ENCODE peak calls at places on chromosome 20, in five cellular contexts. W, C, M, Q and D are unnamed samples.

GRCh38 chr20:60565093-60565492 is 606.9 kb downstream of the CDH26 start:
- DNase-seq in W (no peak), C (no peak), M (no peak), Q (no peak), D (no peak)

GRCh38 chr20:17226410-17227198 is at the start of gene PCSK2:
- DNase-seq in W (peak; percentile 60), C (peak; percentile 57), M (peak; percentile 90), Q (peak; percentile 88), D (peak; percentile 27)

GRCh38 chr20:9161308-9161707 is 92.4 kb downstream of the PLCB4 start:
- DNase-seq in W (no peak), C (no peak), M (no peak), Q (no peak), D (no peak)

GRCh38 chr20:63635431-63636141 is 8.7 kb upstream of the GMEB2 start:
- DNase-seq in W (no peak), C (no peak), M (no peak), Q (no peak), D (no peak)

GRCh38 chr20:17971571-17972013 is 2.8 kb downstream of the MGME1 start:
- DNase-seq in W (peak; percentile 56), C (peak; percentile 57), M (no peak), Q (no peak), D (no peak)

GRCh38 chr20:61814244-61814643 is 251.4 kb downstream of the TAF4 start:
- DNase-seq in W (no peak), C (no peak), M (no peak), Q (no peak), D (no peak)

GRCh38 chr20:42688576-42688975 is 501.1 kb downstream of the PTPRT start:
- DNase-seq in W (no peak), C (no peak), M (peak; percentile 33), Q (peak; percentile 57), D (no peak)

GRCh38 chr20:22700387-22700786 is 116.0 kb upstream of the FOXA2 start:
- DNase-seq in W (no peak), C (no peak), M (no peak), Q (no peak), D (no peak)

DNA sequence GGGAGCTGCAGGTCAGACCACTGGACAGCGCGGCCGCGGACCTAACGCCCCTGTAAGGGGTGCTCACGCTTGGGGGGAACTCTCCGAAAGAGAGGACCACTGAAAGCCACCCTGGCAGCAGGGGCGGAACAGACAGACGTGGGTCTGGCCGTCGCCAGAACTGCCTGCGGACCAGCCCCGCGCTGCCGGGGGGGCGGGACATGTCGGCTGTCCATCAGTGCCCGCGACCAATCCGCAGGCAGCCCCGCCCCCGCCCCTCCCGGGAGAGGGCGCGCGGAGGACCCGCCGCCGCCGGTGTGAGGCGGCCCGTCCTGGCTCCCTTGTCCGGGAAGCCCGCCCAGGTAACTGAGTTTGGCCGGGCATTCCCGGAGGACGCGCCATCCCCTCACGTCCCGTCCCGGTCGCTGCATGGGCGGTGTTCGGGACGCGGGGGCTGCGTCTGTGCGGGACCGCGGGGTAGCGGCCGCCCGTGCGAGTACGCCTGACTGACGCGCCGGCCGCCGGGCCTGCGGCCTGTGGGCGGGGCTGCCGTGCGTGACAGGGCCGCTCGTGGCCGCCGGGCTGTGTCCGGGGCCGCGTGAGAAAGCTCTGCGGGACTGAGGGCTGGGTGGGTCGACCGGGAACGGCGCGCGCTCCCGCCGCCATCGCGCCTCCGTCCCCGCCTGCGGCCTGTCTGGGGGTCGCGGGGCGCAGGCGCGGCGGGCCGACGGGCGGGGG is 490 bp upstream of the PLCG1 start:
- DNase-seq in W (peak; percentile 86), C (peak; percentile 67), M (peak; percentile 85), Q (peak; percentile 94), D (peak; percentile 67)
- H2BK120ac ChIP-seq in W (peak overlapping the region; percentile 89), C (peak overlapping the region; percentile 60), M (peak overlapping the region; percentile 93), Q (no peak overlapping the region), D (peak overlapping the region; percentile 93)

GRCh38 chr20:2602046-2602735 is 50.2 kb upstream of the NOP56 start:
- DNase-seq in W (no peak), C (no peak), M (no peak), Q (no peak), D (peak; percentile 6)
- H3K4me3 ChIP-seq in W (no peak overlapping the region), C (no peak overlapping the region), M (no peak overlapping the region), Q (no peak overlapping the region), D (no peak overlapping the region)

GRCh38 chr20:19929749-19930148 is 87.4 kb upstream of the NAA20 start:
- DNase-seq in W (no peak), C (peak; percentile 53), M (no peak), Q (no peak), D (no peak)
- H3K14ac ChIP-seq in W (no peak overlapping the region), C (peak overlapping the region; percentile 7), M (no peak overlapping the region), Q (no peak overlapping the region), D (no peak overlapping the region)

DNA sequence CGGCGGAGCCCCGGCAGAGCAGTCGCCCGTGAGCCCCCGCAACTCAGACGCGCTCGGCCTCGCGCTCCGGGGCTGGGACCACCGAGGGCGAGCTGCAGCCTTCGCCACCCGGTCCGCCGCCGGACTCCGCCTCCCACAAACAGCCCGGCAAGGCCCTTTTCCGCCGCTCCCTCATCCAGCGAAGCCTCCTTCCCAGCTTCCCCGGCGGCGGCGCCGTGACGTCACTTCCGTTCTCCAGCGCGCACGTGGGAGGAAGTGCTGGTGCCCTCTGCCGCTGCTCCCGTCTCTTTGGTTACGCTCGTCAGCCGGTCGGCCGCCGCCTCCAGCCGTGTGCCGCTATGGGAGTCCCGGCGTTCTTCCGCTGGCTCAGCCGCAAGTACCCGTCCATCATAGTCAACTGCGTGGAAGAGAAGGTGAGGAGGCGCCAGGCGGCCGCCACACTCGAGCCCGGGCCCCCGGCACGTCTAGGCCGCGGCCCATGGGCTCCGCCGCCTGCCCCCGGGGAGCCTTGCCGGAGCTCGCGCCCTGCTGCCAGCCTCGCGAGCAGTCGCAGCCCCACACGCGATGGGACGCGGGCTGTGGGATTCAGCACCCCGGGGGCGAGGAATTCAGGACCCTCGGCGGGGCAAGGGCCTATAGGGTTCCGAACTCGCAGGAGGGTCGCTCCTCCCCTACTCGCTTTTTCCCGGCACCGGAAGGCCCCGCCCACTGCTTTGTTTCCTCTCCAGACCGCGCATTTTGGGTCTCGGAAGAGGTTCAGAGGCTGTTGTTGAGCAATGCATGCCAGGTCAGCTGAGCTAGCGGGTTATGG is at the start of gene XRN2:
- DNase-seq in W (peak; percentile 96), C (peak; percentile 93), M (peak; percentile 94), Q (peak; percentile 98), D (peak; percentile 92)
- H2BK120ac ChIP-seq in W (peak within 1 kb of the TSS; percentile 89), C (peak within 1 kb of the TSS; percentile 22), M (peak within 1 kb of the TSS; percentile 81), Q (peak within 1 kb of the TSS; percentile 10), D (peak within 1 kb of the TSS; percentile 93)

GRCh38 chr20:53702617-53703016 is 109.0 kb upstream of the ZNF217 start:
- DNase-seq in W (no peak), C (no peak), M (no peak), Q (no peak), D (no peak)
- H3K4me3 ChIP-seq in W (no peak overlapping the region), C (no peak overlapping the region), M (no peak overlapping the region), Q (no peak overlapping the region), D (no peak overlapping the region)

GRCh38 chr20:32249030-32249738 is 28.3 kb upstream of the KIF3B start:
- DNase-seq in W (no peak), C (no peak), M (no peak), Q (no peak), D (no peak)
- H3K14ac ChIP-seq in W (no peak overlapping the region), C (no peak overlapping the region), M (no peak overlapping the region), Q (no peak overlapping the region), D (no peak overlapping the region)